ENCODE peak calls at places on chromosome 4, in seven cellular contexts. O is GM12878, E is HepG2, H is A549, L is K562, F is HCT116, T is H1. R is an unnamed sample.

GRCh38 chr4:19224820-19225219 is 1026.9 kb upstream of the SLIT2 start:
- DNase-seq in O (no peak), E (no peak), H (no peak), L (no peak), F (peak; percentile 16), T (no peak), R (peak; percentile 42)

GRCh38 chr4:25888781-25889180 is 25.2 kb upstream of the SMIM20 start:
- DNase-seq in O (no peak), E (no peak), H (no peak), L (no peak), F (no peak), T (no peak), R (peak; percentile 39)

GRCh38 chr4:1524761-1525160 is 118.5 kb upstream of the NKX1-1 start:
- DNase-seq in O (no peak), E (no peak), H (no peak), L (no peak), F (no peak), T (no peak), R (no peak)

GRCh38 chr4:144579411-144580020 is 66.4 kb upstream of the HHIP start:
- DNase-seq in O (no peak), E (no peak), H (no peak), L (no peak), F (no peak), T (no peak), R (peak; percentile 71)

GRCh38 chr4:114108869-114109268 is 129.4 kb upstream of the ARSJ start:
- DNase-seq in O (peak; percentile 15), E (peak; percentile 0), H (no peak), L (no peak), F (peak; percentile 22), T (no peak), R (peak; percentile 65)

GRCh38 chr4:65453398-65453797 is 216.9 kb downstream of the EPHA5 start:
- DNase-seq in O (no peak), E (no peak), H (no peak), L (no peak), F (no peak), T (no peak), R (no peak)

GRCh38 chr4:111323496-111323895 is 700.6 kb upstream of the PITX2 start:
- DNase-seq in O (no peak), E (no peak), H (no peak), L (no peak), F (no peak), T (no peak), R (peak; percentile 67)

GRCh38 chr4:109406337-109406931 is 27.2 kb upstream of the SEC24B start:
- DNase-seq in O (no peak), E (peak; percentile 43), H (peak; percentile 21), L (peak; percentile 40), F (peak; percentile 59), T (no peak), R (peak; percentile 71)

GRCh38 chr4:127642169-127642568 is 9.4 kb downstream of the INTU start:
- DNase-seq in O (no peak), E (no peak), H (no peak), L (no peak), F (no peak), T (no peak), R (peak; percentile 46)

GRCh38 chr4:154877110-154877760 is 96.2 kb downstream of the RBM46 start:
- DNase-seq in O (no peak), E (peak; percentile 4), H (no peak), L (no peak), F (peak; percentile 8), T (no peak), R (peak; percentile 32)

GRCh38 chr4:176277162-176277904 is 8.3 kb upstream of the ASB5 start:
- DNase-seq in O (no peak), E (peak; percentile 39), H (peak; percentile 55), L (peak; percentile 36), F (peak; percentile 39), T (peak; percentile 17), R (peak; percentile 71)

GRCh38 chr4:149371021-149371420 is 444.6 kb downstream of the IQCM start:
- DNase-seq in O (no peak), E (peak; percentile 34), H (peak; percentile 25), L (no peak), F (peak; percentile 67), T (peak; percentile 7), R (peak; percentile 63)

GRCh38 chr4:124322234-124322831 is 390.2 kb downstream of the ANKRD50 start:
- DNase-seq in O (no peak), E (peak; percentile 8), H (peak; percentile 3), L (peak; percentile 15), F (peak; percentile 8), T (no peak), R (peak; percentile 49)

DNA sequence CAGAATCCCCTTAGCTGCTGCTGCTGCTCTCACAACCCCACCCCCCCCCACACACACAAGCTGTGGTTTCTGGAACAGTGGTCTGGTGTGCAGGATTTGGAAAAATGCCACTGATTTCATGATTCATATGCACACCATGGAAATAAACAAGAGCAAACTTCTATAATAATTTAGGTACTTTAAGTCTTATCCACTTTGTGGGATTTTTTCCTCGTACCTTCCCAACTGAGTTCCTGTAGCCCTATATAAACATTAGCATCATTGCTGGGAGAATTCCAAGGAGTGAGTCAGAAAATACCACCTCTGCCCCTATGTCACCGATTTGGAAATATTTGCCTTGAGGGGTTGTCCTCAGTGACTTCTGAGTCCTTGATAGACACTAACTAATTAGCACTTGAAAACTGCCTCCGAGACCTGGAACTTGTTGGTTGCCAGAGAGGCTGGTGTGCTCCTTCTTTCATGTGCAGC is 61.6 kb downstream of the CPE start:
- DNase-seq in O (no peak), E (peak; percentile 23), H (peak; percentile 4), L (no peak), F (peak; percentile 42), T (no peak), R (peak; percentile 63)
- TF ChIP-seq CEBPB in O (no peak), E (no peak), H (peak; percentile 7), L (no peak), F (peak; percentile 74), T (no peak), R (no peak)

GRCh38 chr4:38114435-38114834 is 154.2 kb downstream of the PTTG2 start:
- DNase-seq in O (no peak), E (no peak), H (no peak), L (no peak), F (no peak), T (peak; percentile 25), R (no peak)
- TF ChIP-seq CEBPB in O (no peak), E (no peak), H (no peak), L (no peak), F (no peak), T (no peak), R (no peak)

GRCh38 chr4:84070293-84070692 is 428.8 kb downstream of the NKX6-1 start:
- DNase-seq in O (no peak), E (no peak), H (no peak), L (no peak), F (no peak), T (no peak), R (no peak)

GRCh38 chr4:84063618-84064017 is 435.5 kb downstream of the NKX6-1 start:
- DNase-seq in O (no peak), E (no peak), H (no peak), L (no peak), F (no peak), T (no peak), R (no peak)

GRCh38 chr4:84069119-84069518 is 430.0 kb downstream of the NKX6-1 start:
- DNase-seq in O (no peak), E (no peak), H (no peak), L (no peak), F (no peak), T (no peak), R (no peak)
- TF ChIP-seq CEBPB in O (no peak), E (no peak), H (no peak), L (no peak), F (no peak), T (no peak), R (no peak)

GRCh38 chr4:5079581-5079980 is 28.3 kb downstream of the STK32B start:
- DNase-seq in O (no peak), E (no peak), H (no peak), L (no peak), F (no peak), T (no peak), R (peak; percentile 49)
- TF ChIP-seq CEBPB in O (no peak), E (no peak), H (no peak), L (no peak), F (no peak), T (no peak), R (no peak)

GRCh38 chr4:41611881-41612871 is 74.2 kb downstream of the LIMCH1 start:
- DNase-seq in O (no peak), E (no peak), H (no peak), L (no peak), F (no peak), T (no peak), R (peak; percentile 8)
- TF ChIP-seq CEBPB in O (no peak), E (no peak), H (no peak), L (no peak), F (no peak), T (no peak), R (no peak)

R was measured in IMR-90.